ENCODE peak calls at places on chromosomes 1 and 21, in six cellular contexts. F is amygdala, O is left kidney, J is AG08395, N is ACHN, X is globus pallidus. W is an unnamed sample.

GRCh38 chr1:28306550-28306949 is 22.3 kb upstream of the MED18 start:
- DNase-seq in F (no peak), O (no peak), J (no peak), X (no peak), N (no peak), W (no peak)

GRCh38 chr21:15682182-15682895 is 47.4 kb upstream of the USP25 start:
- DNase-seq in X (no peak), N (no peak), J (peak), O (no peak), F (no peak), W (peak)

GRCh38 chr1:46094454-46094853 is 38.0 kb downstream of the PIK3R3 start:
- DNase-seq in F (no peak), O (peak), N (no peak), J (no peak), X (peak), W (no peak)

GRCh38 chr1:89457046-89457445 is 67.6 kb upstream of the LRRC8B start:
- DNase-seq in O (no peak), X (no peak), N (no peak), J (no peak), F (no peak), W (no peak)

GRCh38 chr1:197285526-197286217 is 17.6 kb downstream of the CRB1 start:
- DNase-seq in O (no peak), N (no peak), J (no peak), X (no peak), F (no peak), W (no peak)

GRCh38 chr1:156804572-156805243 is 11.9 kb downstream of the SH2D2A start:
- DNase-seq in F (no peak), N (peak), J (no peak), X (peak), O (peak), W (no peak)

GRCh38 chr1:215488850-215489249 is 78.3 kb upstream of the KCTD3 start:
- DNase-seq in F (no peak), N (no peak), O (no peak), J (no peak), X (no peak), W (no peak)

GRCh38 chr1:6266641-6267040 is 5.7 kb upstream of the GPR153 start:
- DNase-seq in X (no peak), N (no peak), F (no peak), J (no peak), O (no peak), W (no peak)

GRCh38 chr1:145962157-145963102 is 1.9 kb downstream of the ANKRD34A start:
- DNase-seq in N (peak), O (peak), X (peak), J (peak), F (peak), W (no peak)

GRCh38 chr1:241460098-241460873 is 59.3 kb downstream of the FH start:
- DNase-seq in O (peak), X (no peak), J (no peak), N (no peak), F (no peak), W (no peak)

GRCh38 chr1:40032240-40032891 is 8.2 kb upstream of the CAP1 start:
- DNase-seq in O (peak), N (peak), F (no peak), J (peak), X (peak), W (peak)

GRCh38 chr1:110033421-110033820 is 1.0 kb upstream of the STRIP1 start:
- DNase-seq in X (no peak), J (no peak), N (no peak), F (no peak), O (no peak), W (no peak)

GRCh38 chr1:200866521-200866920 is 6.3 kb upstream of the GPR25 start:
- DNase-seq in F (no peak), O (peak), X (no peak), N (no peak), J (no peak), W (no peak)

GRCh38 chr21:37210799-37211198 is 56.3 kb downstream of the VPS26C start:
- DNase-seq in F (no peak), N (no peak), O (no peak), J (no peak), X (no peak), W (no peak)

GRCh38 chr1:94321662-94322061 is 84.3 kb upstream of the ARHGAP29 start:
- DNase-seq in X (no peak), J (no peak), N (no peak), F (no peak), O (no peak), W (peak)